ENCODE peak calls at places on chromosome 11, in eight cellular contexts. W, C, Y, U, T, R, O and V are unnamed samples. For H3K4me1, the result is how much of the 10 kb centered on the place peaks cover.

GRCh38 chr11:112017538-112017937 is 7.7 kb upstream of the DLAT start:
- DNase-seq in W (no peak), C (no peak), Y (peak), U (no peak), T (no peak), R (no peak), O (no peak), V (no peak)

GRCh38 chr11:2077061-2077802 is 62.0 kb downstream of the IGF2 start:
- DNase-seq in W (no peak), C (no peak), Y (no peak), U (peak), T (no peak), R (no peak), O (no peak), V (no peak)

GRCh38 chr11:114172055-114172861 is 112.7 kb downstream of the ZBTB16 start:
- DNase-seq in W (no peak), C (no peak), Y (no peak), U (no peak), T (no peak), R (peak), O (no peak), V (no peak)

GRCh38 chr11:134342572-134343340 is 11.0 kb downstream of the GLB1L2 start:
- DNase-seq in W (no peak), C (no peak), Y (no peak), U (no peak), T (no peak), R (no peak), O (no peak), V (no peak)

GRCh38 chr11:118295834-118296454 is 8.6 kb upstream of the CD3E start:
- DNase-seq in W (peak), C (no peak), Y (no peak), U (no peak), T (peak), R (no peak), O (no peak), V (no peak)

GRCh38 chr11:130839950-130840666 is 76.2 kb downstream of the SNX19 start:
- DNase-seq in W (no peak), C (no peak), Y (no peak), U (no peak), T (no peak), R (no peak), O (no peak), V (no peak)

GRCh38 chr11:92396133-92396532 is 171.5 kb downstream of the FAT3 start:
- DNase-seq in W (no peak), C (no peak), Y (no peak), U (no peak), T (no peak), R (no peak), O (no peak), V (no peak)

GRCh38 chr11:129451524-129451923 is 75.9 kb downstream of the BARX2 start:
- DNase-seq in W (no peak), C (no peak), Y (no peak), U (no peak), T (no peak), R (no peak), O (no peak), V (no peak)

GRCh38 chr11:99244613-99245012 is 223.9 kb downstream of the CNTN5 start:
- DNase-seq in W (no peak), C (no peak), Y (no peak), U (no peak), T (no peak), R (no peak), O (no peak), V (no peak)

GRCh38 chr11:116473790-116474346 is 298.9 kb downstream of the BUD13 start:
- DNase-seq in W (no peak), C (no peak), Y (no peak), U (no peak), T (no peak), R (no peak), O (no peak), V (no peak)

GRCh38 chr11:78418584-78419211 is 1.1 kb upstream of the GAB2 start:
- DNase-seq in W (no peak), C (no peak), Y (no peak), U (no peak), T (no peak), R (no peak), O (no peak), V (no peak)

GRCh38 chr11:78420796-78421209 is 3.2 kb upstream of the GAB2 start:
- DNase-seq in W (peak), C (no peak), Y (peak), U (no peak), T (peak), R (no peak), O (peak), V (peak)

GRCh38 chr11:78417888-78418583 is 416 bp upstream of the GAB2 start:
- DNase-seq in W (peak), C (peak), Y (no peak), U (peak), T (peak), R (peak), O (peak), V (peak)

GRCh38 chr11:78419327-78419726 is 1.7 kb upstream of the GAB2 start:
- DNase-seq in W (peak), C (no peak), Y (peak), U (peak), T (peak), R (peak), O (peak), V (no peak)

GRCh38 chr11:78420255-78420764 is 2.7 kb upstream of the GAB2 start:
- DNase-seq in W (peak), C (peak), Y (peak), U (peak), T (peak), R (peak), O (peak), V (peak)
- H3K4me3 ChIP-seq in W (no peak), C (no peak), Y (no peak), U (peak), T (peak), R (peak), O (peak), V (no peak)

DNA sequence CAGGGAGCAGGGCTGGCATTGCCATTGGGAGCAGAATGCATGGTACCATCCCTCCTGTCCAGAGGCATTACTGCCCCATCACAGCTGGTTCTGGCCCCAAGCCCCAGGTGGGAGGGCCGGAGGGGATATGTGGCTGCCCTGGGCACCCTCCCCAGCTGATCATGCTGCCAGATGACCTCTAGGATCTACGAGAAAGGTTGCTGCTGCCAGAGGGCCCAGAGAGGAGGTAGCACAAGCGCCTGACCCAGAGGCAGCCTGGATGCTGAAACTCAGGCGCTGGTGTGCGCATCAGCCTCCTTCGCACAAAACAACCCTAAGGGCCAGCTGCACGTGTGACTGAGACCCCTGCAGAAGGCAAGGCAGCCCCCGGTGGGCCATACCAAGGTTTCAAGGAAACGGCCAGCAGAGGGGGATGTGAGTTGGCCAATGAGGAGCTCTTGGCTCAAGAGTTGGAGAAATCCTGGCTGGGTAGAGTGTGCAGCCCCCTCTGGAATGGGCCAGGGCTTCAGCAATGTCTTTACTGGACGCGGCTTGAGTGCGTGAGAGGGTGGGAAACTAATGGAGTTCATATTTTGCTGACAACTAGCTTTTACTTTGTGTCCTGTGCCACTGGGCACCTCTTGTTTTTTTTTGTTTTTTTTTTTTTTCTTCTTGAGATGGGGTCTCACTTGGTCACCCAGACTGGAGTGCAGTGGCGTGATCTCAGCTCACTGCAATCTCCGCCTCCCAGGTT is 88.3 kb upstream of the PARVA start:
- DNase-seq in W (no peak), C (no peak), Y (no peak), U (no peak), T (no peak), R (no peak), O (no peak), V (no peak)
- TF ChIP-seq CTCF in W (no peak), C (no peak), Y (no peak), U (peak), T (no peak), R (no peak), O (no peak), V (no peak)

GRCh38 chr11:64249563-64250405 is 1.5 kb upstream of the PLCB3 start:
- DNase-seq in W (no peak), C (no peak), Y (no peak), U (no peak), T (no peak), R (no peak), O (no peak), V (no peak)
- H3K4me1 ChIP-seq in W (under half), C (under half), Y (under half), U (under half), T (under half), R (under half), O (half or more), V (under half)

DNA sequence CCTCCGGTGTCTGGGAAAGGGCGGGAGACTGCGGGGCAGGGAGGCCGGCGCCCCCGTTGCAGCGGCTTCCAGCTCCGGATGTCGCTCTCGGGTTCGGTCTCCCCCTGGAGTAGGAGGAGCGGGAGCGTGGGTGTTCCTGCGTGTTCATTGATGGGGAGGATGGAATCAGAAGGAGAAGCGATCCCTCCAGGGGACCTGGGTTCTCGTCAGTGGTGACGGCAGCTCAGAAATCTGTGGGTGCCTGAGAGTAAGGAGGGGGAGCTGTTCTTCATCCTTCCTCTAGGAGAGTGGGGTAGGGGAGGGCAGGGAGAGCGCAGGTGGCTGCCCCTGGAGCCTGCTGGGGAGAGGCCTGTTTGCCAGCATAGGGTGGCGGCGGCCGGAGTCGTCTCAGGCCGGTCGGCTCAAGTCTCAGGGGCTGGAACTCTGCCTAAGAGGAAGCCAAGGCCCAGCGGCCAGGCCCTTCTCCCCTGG is 1.1 kb downstream of the UBASH3B start:
- DNase-seq in W (peak), C (peak), Y (peak), U (peak), T (no peak), R (peak), O (peak), V (peak)
- H3K4me3 ChIP-seq in W (peak), C (peak), Y (peak), U (peak), T (peak), R (peak), O (peak), V (peak)

GRCh38 chr11:67732045-67732787 is 57.8 kb upstream of the ALDH3B2 start:
- DNase-seq in W (peak), C (no peak), Y (no peak), U (peak), T (peak), R (no peak), O (no peak), V (no peak)
- TF ChIP-seq CTCF in W (peak), C (no peak), Y (no peak), U (peak), T (peak), R (no peak), O (no peak), V (peak)

GRCh38 chr11:68497761-68498160 is 37.2 kb downstream of the PPP6R3 start:
- DNase-seq in W (no peak), C (no peak), Y (no peak), U (no peak), T (no peak), R (no peak), O (no peak), V (no peak)
- H3K4me1 ChIP-seq in W (under half), C (under half), Y (half or more), U (under half), T (under half), R (half or more), O (half or more), V (under half)

GRCh38 chr11:36493332-36493731 is 16.7 kb downstream of the TRAF6 start:
- DNase-seq in W (no peak), C (no peak), Y (no peak), U (no peak), T (no peak), R (no peak), O (no peak), V (no peak)
- H3K4me3 ChIP-seq in W (no peak), C (no peak), Y (no peak), U (no peak), T (no peak), R (no peak), O (no peak), V (no peak)

GRCh38 chr11:62732830-62733229 is 4.5 kb downstream of the TTC9C start:
- DNase-seq in W (no peak), C (no peak), Y (no peak), U (no peak), T (peak), R (no peak), O (no peak), V (no peak)
- TF ChIP-seq CTCF in W (peak), C (no peak), Y (peak), U (peak), T (peak), R (no peak), O (no peak), V (no peak)